ENCODE peak calls at places on chromosomes 12 and 14, in five cellular contexts. One of them, this sample, is unnamed. For H3K4me1, the result is how much of the 10 kb centered on the place peaks cover.

GRCh38 chr12:3747543-3747942 is 5.4 kb downstream of the CRACR2A start:
- DNase-seq in SK-N-SH: no peak
- DNase-seq in K562: no peak
- DNase-seq in GM23248: no peak
- DNase-seq in fibroblast of lung: no peak
- DNase-seq in this sample: no peak

GRCh38 chr12:66942741-66943465 is 264.0 kb upstream of the GRIP1 start:
- DNase-seq in GM23248: no peak
- DNase-seq in fibroblast of lung: no peak
- DNase-seq in K562: no peak
- DNase-seq in SK-N-SH: peak
- DNase-seq in this sample: no peak

GRCh38 chr14:63614964-63615363 is 26.7 kb downstream of the WDR89 start:
- DNase-seq in GM23248: peak
- DNase-seq in SK-N-SH: no peak
- DNase-seq in K562: no peak
- DNase-seq in fibroblast of lung: peak
- DNase-seq in this sample: no peak

GRCh38 chr12:54723653-54724256 is 75.6 kb upstream of the DCD start:
- DNase-seq in SK-N-SH: no peak
- DNase-seq in fibroblast of lung: peak
- DNase-seq in K562: peak
- DNase-seq in GM23248: peak
- DNase-seq in this sample: peak

GRCh38 chr14:56886471-56887062 is 76.3 kb upstream of the OTX2 start:
- DNase-seq in K562: no peak
- DNase-seq in SK-N-SH: no peak
- DNase-seq in fibroblast of lung: no peak
- DNase-seq in GM23248: no peak
- DNase-seq in this sample: no peak

GRCh38 chr12:112992541-112993398 is 14.5 kb downstream of the OAS2 start:
- DNase-seq in fibroblast of lung: peak
- DNase-seq in GM23248: peak
- DNase-seq in K562: peak
- DNase-seq in SK-N-SH: peak
- DNase-seq in this sample: peak

GRCh38 chr12:70985850-70986249 is 65.3 kb upstream of the PTPRR start:
- DNase-seq in GM23248: peak
- DNase-seq in fibroblast of lung: peak
- DNase-seq in K562: no peak
- DNase-seq in SK-N-SH: no peak
- DNase-seq in this sample: no peak

GRCh38 chr14:20855652-20856291 is 35.4 kb upstream of the RNASE3 start:
- DNase-seq in GM23248: peak
- DNase-seq in fibroblast of lung: peak
- DNase-seq in K562: peak
- DNase-seq in SK-N-SH: peak
- DNase-seq in this sample: peak

GRCh38 chr12:47527816-47528215 is 178.0 kb downstream of the RPAP3 start:
- DNase-seq in SK-N-SH: no peak
- DNase-seq in fibroblast of lung: peak
- DNase-seq in GM23248: peak
- DNase-seq in K562: no peak
- DNase-seq in this sample: no peak

GRCh38 chr12:49111206-49111605 is 559 bp upstream of the LMBR1L start:
- DNase-seq in fibroblast of lung: peak
- DNase-seq in K562: no peak
- DNase-seq in GM23248: peak
- DNase-seq in SK-N-SH: no peak
- DNase-seq in this sample: no peak

GRCh38 chr14:70622111-70622712 is 19.5 kb upstream of the TTC9 start:
- DNase-seq in fibroblast of lung: peak
- DNase-seq in K562: peak
- DNase-seq in GM23248: peak
- DNase-seq in SK-N-SH: peak
- DNase-seq in this sample: peak

GRCh38 chr14:29442720-29443119 is 484.9 kb downstream of the PRKD1 start:
- DNase-seq in GM23248: peak
- DNase-seq in K562: no peak
- DNase-seq in fibroblast of lung: peak
- DNase-seq in SK-N-SH: no peak
- DNase-seq in this sample: no peak

GRCh38 chr14:99187858-99188257 is 84.1 kb downstream of the BCL11B start:
- DNase-seq in SK-N-SH: no peak
- DNase-seq in fibroblast of lung: no peak
- DNase-seq in GM23248: no peak
- DNase-seq in K562: no peak
- DNase-seq in this sample: no peak

GRCh38 chr14:99188721-99189120 is 83.3 kb downstream of the BCL11B start:
- DNase-seq in GM23248: no peak
- DNase-seq in K562: no peak
- DNase-seq in fibroblast of lung: no peak
- DNase-seq in SK-N-SH: peak
- DNase-seq in this sample: no peak

GRCh38 chr14:99189201-99189801 is 82.7 kb downstream of the BCL11B start:
- DNase-seq in fibroblast of lung: no peak
- DNase-seq in K562: no peak
- DNase-seq in SK-N-SH: no peak
- DNase-seq in GM23248: peak
- DNase-seq in this sample: no peak

GRCh38 chr14:99185436-99186068 is 86.4 kb downstream of the BCL11B start:
- DNase-seq in fibroblast of lung: no peak
- DNase-seq in GM23248: no peak
- DNase-seq in K562: no peak
- DNase-seq in SK-N-SH: no peak
- DNase-seq in this sample: no peak

DNA sequence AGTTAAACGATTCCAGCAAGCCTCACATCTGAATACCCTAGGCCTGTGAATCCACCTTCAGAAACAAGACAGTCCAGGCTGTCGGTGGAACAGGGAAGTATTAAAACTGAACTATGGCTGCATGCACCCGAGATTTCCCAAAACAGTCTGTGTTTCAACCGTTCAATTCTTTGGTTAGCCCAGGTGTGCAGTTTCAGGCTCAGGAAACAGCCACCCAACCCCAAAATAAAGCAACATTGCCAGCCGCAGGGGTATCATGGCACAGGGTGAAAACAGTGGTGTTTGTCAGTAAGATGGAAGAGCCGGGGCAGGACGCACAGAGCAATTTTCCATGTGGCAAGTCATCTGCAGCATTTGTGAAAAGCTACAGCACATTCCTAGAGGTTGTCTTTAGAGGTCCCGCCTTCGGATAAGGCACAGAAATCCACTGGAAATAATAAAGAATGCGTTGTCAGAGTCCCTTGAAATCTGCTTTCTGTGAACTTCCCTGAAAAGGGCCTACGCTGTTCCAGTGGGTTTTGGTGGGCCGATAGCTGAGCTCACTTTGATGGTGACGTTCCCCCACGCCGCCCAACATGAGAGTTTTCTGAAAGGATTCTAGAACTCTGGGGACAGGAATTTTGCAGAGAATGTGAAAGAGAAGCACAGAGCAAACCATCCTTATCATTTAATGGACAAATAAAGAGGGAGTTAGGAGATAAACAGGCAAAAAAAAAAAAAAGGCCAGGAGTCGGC is 84.9 kb downstream of the BCL11B start:
- DNase-seq in fibroblast of lung: no peak
- DNase-seq in SK-N-SH: no peak
- DNase-seq in K562: no peak
- DNase-seq in GM23248: no peak
- DNase-seq in this sample: no peak
- H3K4me3 ChIP-seq in fibroblast of lung: no peak
- H3K4me3 ChIP-seq in SK-N-SH: no peak
- H3K4me3 ChIP-seq in K562: no peak
- H3K4me3 ChIP-seq in GM23248: no peak
- H3K4me3 ChIP-seq in this sample: no peak

GRCh38 chr14:78835909-78836308 is 665.7 kb downstream of the NRXN3 start:
- DNase-seq in K562: no peak
- DNase-seq in fibroblast of lung: no peak
- DNase-seq in GM23248: no peak
- DNase-seq in SK-N-SH: no peak
- DNase-seq in this sample: no peak

GRCh38 chr14:78840898-78841297 is 670.7 kb downstream of the NRXN3 start:
- DNase-seq in GM23248: no peak
- DNase-seq in K562: no peak
- DNase-seq in SK-N-SH: peak
- DNase-seq in fibroblast of lung: no peak
- DNase-seq in this sample: no peak

GRCh38 chr14:78829274-78829673 is 659.1 kb downstream of the NRXN3 start:
- DNase-seq in GM23248: no peak
- DNase-seq in K562: no peak
- DNase-seq in fibroblast of lung: no peak
- DNase-seq in SK-N-SH: no peak
- DNase-seq in this sample: no peak

GRCh38 chr14:78836777-78837176 is 666.6 kb downstream of the NRXN3 start:
- DNase-seq in fibroblast of lung: peak
- DNase-seq in K562: peak
- DNase-seq in SK-N-SH: peak
- DNase-seq in GM23248: peak
- DNase-seq in this sample: peak

DNA sequence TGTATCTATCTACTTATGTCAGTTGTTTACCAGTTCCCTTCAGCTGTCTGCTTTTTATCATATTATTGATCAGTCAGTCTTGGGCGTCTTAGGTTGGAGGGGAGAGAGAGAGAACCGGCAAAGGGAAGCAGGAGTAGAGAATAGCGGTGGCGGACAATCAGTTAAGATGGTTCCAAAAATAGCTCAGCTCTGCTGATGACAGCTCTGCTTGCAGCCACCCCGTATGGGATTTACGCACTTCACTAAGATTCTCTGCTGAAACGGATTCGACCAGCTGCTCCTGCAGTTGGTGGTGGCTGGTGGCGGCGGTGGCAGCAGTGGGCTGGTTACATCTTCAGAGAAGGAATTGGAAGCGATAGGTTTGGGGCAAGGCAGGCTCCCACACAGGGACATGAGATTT is 664.9 kb downstream of the NRXN3 start:
- DNase-seq in SK-N-SH: no peak
- DNase-seq in K562: no peak
- DNase-seq in fibroblast of lung: no peak
- DNase-seq in GM23248: no peak
- DNase-seq in this sample: no peak
- H2AFZ ChIP-seq in SK-N-SH: no peak
- H2AFZ ChIP-seq in K562: no peak
- H2AFZ ChIP-seq in fibroblast of lung: no peak
- H2AFZ ChIP-seq in GM23248: no peak
- H2AFZ ChIP-seq in this sample: no peak

GRCh38 chr12:12015073-12015685 is 55.6 kb upstream of the BCL2L14 start:
- DNase-seq in fibroblast of lung: no peak
- DNase-seq in K562: no peak
- DNase-seq in GM23248: no peak
- DNase-seq in SK-N-SH: peak
- DNase-seq in this sample: no peak

GRCh38 chr12:12018454-12018853 is 52.3 kb upstream of the BCL2L14 start:
- DNase-seq in fibroblast of lung: peak
- DNase-seq in GM23248: peak
- DNase-seq in SK-N-SH: no peak
- DNase-seq in K562: no peak
- DNase-seq in this sample: no peak

GRCh38 chr12:12016284-12017100 is 54.2 kb upstream of the BCL2L14 start:
- DNase-seq in K562: no peak
- DNase-seq in SK-N-SH: no peak
- DNase-seq in fibroblast of lung: peak
- DNase-seq in GM23248: peak
- DNase-seq in this sample: no peak

GRCh38 chr12:12017798-12018197 is 52.9 kb upstream of the BCL2L14 start:
- DNase-seq in K562: no peak
- DNase-seq in fibroblast of lung: no peak
- DNase-seq in SK-N-SH: no peak
- DNase-seq in GM23248: no peak
- DNase-seq in this sample: no peak

GRCh38 chr12:12017135-12017581 is 53.6 kb upstream of the BCL2L14 start:
- DNase-seq in GM23248: no peak
- DNase-seq in SK-N-SH: peak
- DNase-seq in K562: no peak
- DNase-seq in fibroblast of lung: peak
- DNase-seq in this sample: no peak
- H3K4me1 ChIP-seq in GM23248: under half
- H3K4me1 ChIP-seq in SK-N-SH: under half
- H3K4me1 ChIP-seq in K562: under half
- H3K4me1 ChIP-seq in fibroblast of lung: under half
- H3K4me1 ChIP-seq in this sample: under half

GRCh38 chr12:57242329-57242690 is 8.7 kb downstream of the STAC3 start:
- DNase-seq in K562: no peak
- DNase-seq in fibroblast of lung: no peak
- DNase-seq in GM23248: peak
- DNase-seq in SK-N-SH: peak
- DNase-seq in this sample: peak
- H3K4me3 ChIP-seq in K562: no peak
- H3K4me3 ChIP-seq in fibroblast of lung: no peak
- H3K4me3 ChIP-seq in GM23248: no peak
- H3K4me3 ChIP-seq in SK-N-SH: peak
- H3K4me3 ChIP-seq in this sample: peak

GRCh38 chr12:92650228-92650822 is 52.5 kb upstream of the PLEKHG7 start:
- DNase-seq in fibroblast of lung: no peak
- DNase-seq in SK-N-SH: no peak
- DNase-seq in K562: no peak
- DNase-seq in GM23248: no peak
- DNase-seq in this sample: no peak
- H2AFZ ChIP-seq in fibroblast of lung: peak
- H2AFZ ChIP-seq in SK-N-SH: no peak
- H2AFZ ChIP-seq in K562: no peak
- H2AFZ ChIP-seq in GM23248: peak
- H2AFZ ChIP-seq in this sample: no peak

DNA sequence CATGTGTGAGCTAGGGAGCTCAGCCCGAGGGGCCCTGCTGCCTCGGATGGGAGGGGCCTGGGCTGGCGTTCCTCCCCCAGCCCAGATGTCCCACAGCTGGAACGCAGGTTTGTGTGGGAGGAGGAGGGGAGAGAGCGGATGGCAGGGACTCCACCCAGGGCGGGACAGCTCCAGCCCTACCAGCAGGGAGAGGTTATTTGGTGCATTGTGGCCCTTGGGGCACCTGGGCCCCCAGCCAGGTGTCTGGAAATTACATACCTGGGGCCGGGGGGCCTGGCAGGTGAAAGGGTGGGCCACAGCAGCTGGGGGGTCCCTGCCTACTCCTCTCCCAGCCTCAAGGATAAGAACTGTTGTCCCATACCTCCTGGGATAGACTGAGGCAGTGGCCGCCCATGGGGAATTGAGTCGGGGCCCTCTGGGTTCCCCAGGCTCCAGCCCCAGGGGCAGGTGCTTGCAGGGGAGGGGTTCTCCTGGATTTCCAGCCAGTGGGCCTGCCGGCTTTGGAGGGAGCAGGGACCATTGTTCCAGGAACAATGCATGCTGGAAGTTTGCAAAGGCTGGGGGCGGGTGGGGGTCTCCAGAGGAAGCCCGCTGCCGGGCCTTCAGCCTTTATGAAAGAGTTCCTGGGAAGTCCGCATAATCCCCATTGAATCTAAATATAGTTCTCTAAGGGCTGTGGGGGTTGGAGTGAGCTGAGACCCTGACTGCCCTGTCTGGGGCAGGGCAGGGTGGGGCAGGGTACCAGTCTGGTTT is 1.2 kb downstream of the KIF26A start:
- DNase-seq in GM23248: no peak
- DNase-seq in fibroblast of lung: no peak
- DNase-seq in SK-N-SH: no peak
- DNase-seq in K562: no peak
- DNase-seq in this sample: no peak
- H3K4me1 ChIP-seq in GM23248: under half
- H3K4me1 ChIP-seq in fibroblast of lung: under half
- H3K4me1 ChIP-seq in SK-N-SH: half or more
- H3K4me1 ChIP-seq in K562: under half
- H3K4me1 ChIP-seq in this sample: under half

This sample was measured in OCI-LY7.